ENCODE peak calls at places on chromosomes 2 and 18, in ten cellular contexts. O is left colon; D is HEK293T; Y is COLO829; L is stimulated activated CD4-positive, alpha-beta T cell treated with anti-CD3 and anti-CD28 coated beads, TNF-alpha, amount 100 ng/mL, for 4 hours; Q is stimulated activated CD8-positive, alpha-beta memory T cell treated with anti-CD3 and anti-CD28 coated beads, Interleukin-2, amount 100 ng/mL, for 1 hour; J is mucosa of gallbladder; X is EL; C is nephron progenitor cell; K is mesendoderm. A is an unnamed sample.

GRCh38 chr2:100427627-100428258 is 10.3 kb upstream of the CHST10 start:
- DNase-seq in K (peak; percentile 61), X (peak; percentile 24), D (peak; percentile 30), C (peak; percentile 57), Y (peak; percentile 35), L (peak; percentile 55), O (peak; percentile 63), J (peak; percentile 68), Q (peak; percentile 47), A (peak; percentile 8)

GRCh38 chr2:218856168-218856895 is 3.3 kb upstream of the WNT6 start:
- DNase-seq in J (no peak), K (peak; percentile 71), D (no peak), C (no peak), Y (no peak), Q (no peak), X (no peak), O (no peak), L (no peak), A (no peak)

GRCh38 chr2:150663143-150663542 is 175.7 kb upstream of the RND3 start:
- DNase-seq in X (peak; percentile 87), C (no peak), D (no peak), L (no peak), J (no peak), Y (peak; percentile 72), K (no peak), O (no peak), Q (no peak), A (peak; percentile 85)

GRCh38 chr2:174931724-174932123 is 73.5 kb downstream of the CHN1 start:
- DNase-seq in X (peak; percentile 46), O (no peak), L (no peak), C (no peak), K (peak; percentile 71), J (no peak), Q (no peak), Y (no peak), D (no peak), A (peak; percentile 38)

GRCh38 chr2:184562532-184562931 is 35.8 kb upstream of the ZNF804A start:
- DNase-seq in O (no peak), K (no peak), J (no peak), D (no peak), C (no peak), Q (no peak), L (no peak), Y (no peak), X (no peak), A (peak; percentile 71)

GRCh38 chr18:49663755-49664085 is 101.9 kb downstream of the LIPG start:
- DNase-seq in Q (no peak), X (no peak), O (no peak), D (no peak), Y (no peak), K (no peak), C (no peak), L (no peak), J (no peak), A (no peak)

GRCh38 chr2:214593723-214594122 is 182.9 kb downstream of the VWC2L start:
- DNase-seq in O (no peak), X (peak; percentile 93), Q (no peak), J (peak; percentile 41), L (no peak), Y (no peak), D (peak; percentile 9), C (no peak), K (peak; percentile 99), A (peak; percentile 90)

GRCh38 chr18:25253136-25253535 is 98.8 kb downstream of the ZNF521 start:
- DNase-seq in X (peak; percentile 69), L (no peak), O (no peak), Y (no peak), C (no peak), K (no peak), J (no peak), Q (no peak), D (no peak), A (no peak)

GRCh38 chr2:64134813-64135212 is 9.4 kb downstream of the PELI1 start:
- DNase-seq in Y (no peak), D (no peak), X (peak; percentile 36), J (no peak), C (no peak), Q (no peak), L (no peak), K (no peak), O (no peak), A (no peak)

GRCh38 chr2:9071032-9071431 is 67.5 kb upstream of the MBOAT2 start:
- DNase-seq in Q (no peak), J (peak; percentile 43), L (no peak), D (no peak), X (peak; percentile 72), O (peak; percentile 62), K (peak; percentile 84), Y (peak; percentile 11), C (no peak), A (peak; percentile 92)

GRCh38 chr2:157404363-157404762 is 39.5 kb downstream of the CYTIP start:
- DNase-seq in Y (no peak), L (no peak), O (no peak), K (no peak), D (no peak), X (peak; percentile 6), C (no peak), J (no peak), Q (peak; percentile 32), A (peak; percentile 3)

GRCh38 chr2:37629529-37629928 is 41.9 kb downstream of the CDC42EP3 start:
- DNase-seq in O (no peak), Y (no peak), L (no peak), X (peak; percentile 58), K (no peak), Q (no peak), C (no peak), D (no peak), J (no peak), A (no peak)

GRCh38 chr2:138421971-138422335 is 79.6 kb upstream of the SPOPL start:
- DNase-seq in Q (no peak), L (no peak), Y (no peak), K (peak; percentile 76), O (no peak), J (no peak), X (peak; percentile 87), C (no peak), D (no peak), A (peak; percentile 93)

GRCh38 chr2:12738112-12738485 is 21.4 kb downstream of the TRIB2 start:
- DNase-seq in O (no peak), K (no peak), L (no peak), D (no peak), Y (peak; percentile 42), J (no peak), C (no peak), X (peak; percentile 32), Q (no peak), A (no peak)

GRCh38 chr2:109690822-109691541 is 76.8 kb downstream of the SOWAHC start:
- DNase-seq in Q (no peak), C (no peak), L (no peak), O (peak; percentile 84), Y (no peak), J (peak; percentile 92), D (no peak), X (no peak), K (no peak), A (no peak)

GRCh38 chr18:3281456-3282400 is 19.8 kb downstream of the MYL12B start:
- DNase-seq in Y (no peak), L (no peak), X (peak; percentile 77), K (peak; percentile 79), J (no peak), O (no peak), Q (no peak), C (peak; percentile 28), D (peak; percentile 15), A (peak; percentile 54)

GRCh38 chr2:24409166-24409565 is 48.8 kb upstream of the ITSN2 start:
- DNase-seq in C (no peak), Q (no peak), K (no peak), J (no peak), O (no peak), X (no peak), L (no peak), D (no peak), Y (no peak), A (no peak)

GRCh38 chr18:27921904-27922541 is 254.9 kb downstream of the CDH2 start:
- DNase-seq in K (peak; percentile 87), J (no peak), Q (no peak), Y (peak; percentile 76), O (no peak), D (peak; percentile 15), X (peak; percentile 97), C (no peak), L (no peak), A (peak; percentile 99)

GRCh38 chr18:63264871-63265270 is 54.7 kb downstream of the BCL2 start:
- DNase-seq in K (no peak), Q (no peak), X (no peak), J (no peak), D (no peak), Y (no peak), O (no peak), C (no peak), L (no peak), A (no peak)

GRCh38 chr18:77077836-77078456 is 54.6 kb downstream of the MBP start:
- DNase-seq in K (no peak), L (no peak), O (no peak), C (no peak), D (no peak), Q (no peak), Y (no peak), J (no peak), X (peak; percentile 67), A (no peak)

GRCh38 chr2:73907840-73908452 is 15.1 kb downstream of the ACTG2 start:
- DNase-seq in Q (peak; percentile 25), X (no peak), J (peak; percentile 38), Y (no peak), L (peak; percentile 30), O (no peak), C (no peak), D (peak; percentile 23), K (peak; percentile 58), A (no peak)

GRCh38 chr2:16325613-16326510 is 339.8 kb downstream of the CYRIA start:
- DNase-seq in X (no peak), O (no peak), C (no peak), Y (no peak), D (no peak), L (no peak), Q (no peak), K (no peak), J (no peak), A (no peak)

GRCh38 chr2:159185401-159186130 is 100.9 kb downstream of the WDSUB1 start:
- DNase-seq in X (peak; percentile 54), J (no peak), O (no peak), D (peak; percentile 30), Y (peak; percentile 17), K (peak; percentile 59), C (no peak), Q (no peak), L (no peak), A (no peak)

GRCh38 chr2:109423556-109424359 is 190.0 kb downstream of the SEPTIN10 start:
- DNase-seq in O (no peak), L (no peak), C (no peak), J (no peak), D (no peak), X (no peak), K (no peak), Q (no peak), Y (no peak), A (no peak)

GRCh38 chr18:77323640-77324370 is 74.2 kb downstream of the GALR1 start:
- DNase-seq in Y (no peak), O (no peak), D (no peak), X (no peak), J (no peak), L (no peak), K (no peak), C (no peak), Q (no peak), A (no peak)

GRCh38 chr2:7812231-7812995 is 869.4 kb upstream of the ID2 start:
- DNase-seq in Y (no peak), X (peak; percentile 77), D (no peak), J (no peak), K (no peak), L (no peak), Q (no peak), C (no peak), O (no peak), A (peak; percentile 87)

GRCh38 chr2:241130316-241130715 is 19.0 kb downstream of the PASK start:
- DNase-seq in D (no peak), J (no peak), Q (no peak), L (no peak), Y (no peak), C (no peak), X (no peak), K (no peak), O (peak; percentile 8), A (no peak)

GRCh38 chr2:146295080-146295670 is 1549.7 kb upstream of the ACVR2A start:
- DNase-seq in Y (no peak), X (no peak), J (no peak), D (no peak), K (peak; percentile 36), C (no peak), L (no peak), O (no peak), Q (no peak), A (no peak)